ENCODE peak calls at places on chromosomes 5 and 9, in seven cellular contexts. R, P, Q, D, L, M and A are unnamed samples.

GRCh38 chr5:2125901-2126265 is 243.2 kb upstream of the IRX4 start:
- DNase-seq in Q (peak), P (no peak), L (no peak), M (no peak), D (no peak), R (no peak), A (peak)

GRCh38 chr9:99749641-99750040 is 72.0 kb upstream of the NR4A3 start:
- DNase-seq in D (no peak), P (no peak), Q (no peak), L (no peak), M (no peak), R (no peak), A (no peak)

GRCh38 chr9:114216081-114216480 is 60.7 kb downstream of the COL27A1 start:
- DNase-seq in Q (no peak), R (no peak), P (peak), D (peak), L (no peak), M (no peak), A (no peak)

GRCh38 chr5:93717162-93717561 is 24.2 kb downstream of the POU5F2 start:
- DNase-seq in P (no peak), D (peak), M (no peak), R (no peak), Q (no peak), L (no peak), A (no peak)

GRCh38 chr9:97558701-97559101 is 57.2 kb downstream of the TMOD1 start:
- DNase-seq in R (no peak), P (no peak), D (no peak), L (no peak), M (no peak), Q (peak), A (no peak)

GRCh38 chr9:39588056-39588814 is 232.8 kb downstream of the SPATA31A1 start:
- DNase-seq in M (no peak), Q (peak), P (no peak), D (no peak), L (no peak), R (no peak), A (no peak)

GRCh38 chr5:176501333-176501732 is 35.9 kb downstream of the RNF44 start:
- DNase-seq in M (no peak), Q (no peak), R (no peak), P (no peak), D (no peak), L (no peak), A (no peak)

GRCh38 chr5:21152611-21153010 is 1164.6 kb upstream of the CDH18 start:
- DNase-seq in Q (no peak), L (no peak), P (no peak), M (no peak), D (no peak), R (no peak), A (no peak)

GRCh38 chr5:77022511-77023417 is 7.4 kb upstream of the AGGF1 start:
- DNase-seq in D (no peak), R (no peak), L (no peak), Q (no peak), P (no peak), M (no peak), A (no peak)

GRCh38 chr5:143244000-143244736 is 159.3 kb downstream of the NR3C1 start:
- DNase-seq in M (peak), L (no peak), P (no peak), Q (peak), R (no peak), D (no peak), A (no peak)

GRCh38 chr9:92763721-92764380 is 782 bp downstream of the BICD2 start:
- DNase-seq in M (peak), D (peak), Q (peak), L (peak), R (no peak), P (no peak), A (no peak)

GRCh38 chr5:141564216-141564692 is 54.5 kb downstream of the DIAPH1 start:
- DNase-seq in L (peak), M (peak), Q (no peak), D (peak), R (peak), P (no peak), A (no peak)

GRCh38 chr9:111966851-111967250 is 70.2 kb downstream of the UGCG start:
- DNase-seq in D (no peak), L (no peak), P (no peak), R (no peak), Q (no peak), M (no peak), A (no peak)

GRCh38 chr5:145983461-145983860 is 47.1 kb downstream of the SH3RF2 start:
- DNase-seq in M (no peak), D (no peak), L (no peak), R (no peak), Q (no peak), P (no peak), A (no peak)

GRCh38 chr5:93236807-93237421 is 344.1 kb downstream of the NR2F1-AS1 start:
- DNase-seq in P (no peak), R (no peak), M (no peak), D (no peak), Q (no peak), L (no peak), A (no peak)

GRCh38 chr9:130949188-130950038 is 10.4 kb upstream of the FIBCD1 start:
- DNase-seq in R (no peak), L (no peak), P (no peak), Q (no peak), M (no peak), D (no peak), A (no peak)

GRCh38 chr9:117114768-117115167 is 300.1 kb downstream of the ASTN2 start:
- DNase-seq in L (peak), Q (no peak), P (no peak), M (no peak), R (no peak), D (no peak), A (no peak)

GRCh38 chr9:132040808-132041207 is 38.9 kb downstream of the MED27 start:
- DNase-seq in P (no peak), L (no peak), Q (no peak), D (peak), M (no peak), R (no peak), A (no peak)

GRCh38 chr5:78997090-78997489 is 12.0 kb upstream of the ARSB start:
- DNase-seq in P (no peak), Q (no peak), L (no peak), D (no peak), R (no peak), M (no peak), A (no peak)

GRCh38 chr9:78676623-78677022 is 379.7 kb downstream of the PSAT1 start:
- DNase-seq in R (no peak), L (no peak), Q (no peak), M (no peak), P (no peak), D (no peak), A (no peak)

GRCh38 chr5:149024477-149024876 is 38.4 kb downstream of the SH3TC2 start:
- DNase-seq in L (no peak), R (no peak), P (no peak), M (no peak), Q (no peak), D (no peak), A (no peak)

GRCh38 chr5:176870110-176870591 is 29.0 kb downstream of the HK3 start:
- DNase-seq in P (no peak), D (peak), M (peak), R (no peak), Q (no peak), L (peak), A (no peak)

GRCh38 chr5:128084228-128085167 is 932 bp downstream of the SLC12A2 start:
- DNase-seq in M (peak), Q (peak), P (peak), L (peak), D (peak), R (peak), A (peak)

GRCh38 chr5:139156814-139157213 is 41.4 kb downstream of the SIL1 start:
- DNase-seq in Q (no peak), L (no peak), P (no peak), D (no peak), R (no peak), M (no peak), A (no peak)

GRCh38 chr5:65837139-65837538 is 89.2 kb upstream of the ERBIN start:
- DNase-seq in P (no peak), R (no peak), L (no peak), D (no peak), M (no peak), Q (no peak), A (no peak)

GRCh38 chr5:110478899-110479298 is 247.6 kb downstream of the TMEM232 start:
- DNase-seq in Q (no peak), M (no peak), P (no peak), D (no peak), R (no peak), L (no peak), A (no peak)

GRCh38 chr9:81686614-81687520 is 2.5 kb downstream of the TLE1 start:
- DNase-seq in D (peak), M (peak), L (peak), Q (peak), P (peak), R (no peak), A (peak)

GRCh38 chr9:129176786-129177442 is 1.1 kb downstream of the IER5L start:
- DNase-seq in D (peak), P (no peak), L (peak), R (no peak), M (no peak), Q (no peak), A (no peak)

GRCh38 chr5:93600409-93601052 is 17.5 kb downstream of the NR2F1 start:
- DNase-seq in M (no peak), D (no peak), P (no peak), Q (no peak), L (no peak), R (no peak), A (no peak)

GRCh38 chr5:4199036-4199435 is 603.4 kb downstream of the IRX1 start:
- DNase-seq in D (no peak), Q (no peak), L (no peak), R (no peak), P (no peak), M (no peak), A (no peak)

GRCh38 chr5:137497396-137498290 is 1.5 kb downstream of the SPOCK1 start:
- DNase-seq in L (peak), P (no peak), Q (peak), D (no peak), M (no peak), R (no peak), A (no peak)
- TF ChIP-seq CTCF in L (no peak), P (no peak), Q (no peak), D (no peak), M (no peak), R (no peak), A (no peak)

DNA sequence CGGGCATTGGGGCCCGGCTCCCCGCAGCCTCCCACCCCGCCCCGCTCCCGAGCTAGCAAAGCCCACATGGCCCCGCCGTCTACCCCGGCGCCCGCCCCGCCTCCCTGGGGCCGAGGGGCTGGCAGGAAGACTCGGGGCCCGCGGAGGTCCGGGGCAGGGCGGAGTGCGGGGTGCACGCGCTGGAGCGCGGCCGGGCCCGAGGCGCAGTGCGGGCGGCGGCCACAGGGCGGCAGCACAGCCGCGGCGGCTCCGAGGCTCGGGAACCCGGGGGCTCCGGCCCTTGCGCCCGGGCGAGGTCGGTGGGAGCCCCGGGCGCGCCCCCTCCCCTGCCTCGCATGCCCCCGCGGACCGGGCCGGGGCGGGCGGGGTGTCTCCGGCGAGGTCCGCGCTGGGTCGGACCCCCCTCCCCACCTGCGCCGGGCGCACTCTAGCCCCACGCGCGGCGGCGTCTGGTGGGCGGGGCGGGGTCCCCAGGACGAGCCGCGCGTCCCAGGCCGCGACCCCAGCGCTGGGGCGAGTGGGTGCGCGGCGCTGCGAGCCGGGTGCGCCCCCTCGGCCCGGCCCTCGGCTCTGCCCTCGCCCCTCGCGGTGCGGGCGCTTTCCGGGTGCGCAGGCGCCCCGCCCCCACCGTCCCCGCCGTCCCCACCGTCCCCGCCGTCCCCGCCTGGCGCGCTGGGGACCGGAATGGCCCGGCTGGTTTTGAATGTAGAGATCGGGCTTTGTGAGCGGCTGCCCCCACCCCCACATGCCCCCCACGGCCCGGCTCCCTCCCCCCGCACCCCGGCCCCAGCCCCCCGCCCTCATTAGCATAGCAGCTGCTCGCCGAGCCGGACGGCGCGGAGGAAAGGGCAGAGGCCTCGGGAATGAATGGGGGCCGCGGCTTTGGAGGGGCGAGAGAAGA is 6.5 kb downstream of the NRARP start:
- DNase-seq in D (peak), P (no peak), Q (no peak), M (no peak), R (peak), L (peak), A (no peak)
- TF ChIP-seq CTCF in D (peak), P (peak), Q (no peak), M (peak), R (peak), L (peak), A (peak)

GRCh38 chr5:9895305-9895650 is 265.1 kb upstream of the TAS2R1 start:
- DNase-seq in P (no peak), Q (no peak), R (no peak), D (no peak), L (peak), M (no peak), A (no peak)

GRCh38 chr5:9903806-9904205 is 273.7 kb upstream of the TAS2R1 start:
- DNase-seq in R (no peak), M (no peak), D (peak), P (no peak), L (no peak), Q (no peak), A (no peak)

GRCh38 chr5:9892696-9893095 is 262.5 kb upstream of the TAS2R1 start:
- DNase-seq in Q (no peak), M (no peak), P (no peak), L (no peak), R (no peak), D (no peak), A (no peak)

GRCh38 chr5:9894571-9895304 is 264.6 kb upstream of the TAS2R1 start:
- DNase-seq in Q (no peak), P (no peak), M (no peak), L (no peak), D (no peak), R (no peak), A (no peak)

GRCh38 chr5:9898319-9898718 is 268.2 kb upstream of the TAS2R1 start:
- DNase-seq in P (no peak), Q (no peak), M (peak), R (no peak), D (peak), L (peak), A (no peak)
- TF ChIP-seq CTCF in P (peak), Q (no peak), M (no peak), R (no peak), D (peak), L (peak), A (peak)

GRCh38 chr5:171806976-171807823 is 21.6 kb downstream of the SMIM23 start:
- DNase-seq in P (no peak), D (no peak), R (no peak), L (no peak), M (no peak), Q (no peak), A (no peak)

GRCh38 chr5:171813270-171813669 is 27.7 kb downstream of the SMIM23 start:
- DNase-seq in Q (no peak), M (no peak), D (no peak), P (no peak), L (no peak), R (no peak), A (no peak)

GRCh38 chr5:171808951-171809350 is 23.3 kb downstream of the SMIM23 start:
- DNase-seq in M (no peak), P (no peak), L (no peak), Q (no peak), R (no peak), D (no peak), A (no peak)

GRCh38 chr5:171808453-171808852 is 22.8 kb downstream of the SMIM23 start:
- DNase-seq in M (no peak), R (no peak), P (no peak), Q (no peak), D (no peak), L (no peak), A (no peak)

DNA sequence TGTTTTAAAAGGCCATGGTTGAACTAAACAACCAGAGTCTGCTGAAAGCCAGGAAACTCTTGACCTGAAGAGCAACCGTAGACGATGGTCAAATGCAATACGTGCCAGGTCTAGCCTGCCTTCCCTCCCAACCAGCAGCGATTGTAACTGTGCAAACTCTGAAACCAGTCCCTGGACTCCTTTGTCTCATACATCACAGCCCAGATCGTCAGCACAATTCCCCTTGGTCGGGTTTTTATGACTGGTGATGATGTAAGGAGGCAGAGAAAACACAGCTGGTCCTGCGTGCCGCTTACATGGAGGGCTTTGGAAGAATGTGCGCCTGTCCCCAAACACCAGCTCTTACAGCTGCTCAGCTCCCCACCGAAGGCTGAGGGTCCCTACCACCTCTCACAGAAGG is 24.6 kb downstream of the SMIM23 start:
- DNase-seq in L (no peak), P (no peak), M (no peak), Q (no peak), R (no peak), D (no peak), A (no peak)
- TF ChIP-seq CTCF in L (no peak), P (no peak), M (no peak), Q (no peak), R (no peak), D (no peak), A (no peak)

GRCh38 chr5:124410539-124410938 is 335.9 kb downstream of the ZNF608 start:
- DNase-seq in Q (no peak), R (no peak), L (no peak), M (no peak), D (no peak), P (no peak), A (no peak)

GRCh38 chr5:124408738-124409453 is 337.5 kb downstream of the ZNF608 start:
- DNase-seq in L (no peak), P (no peak), R (no peak), M (no peak), D (no peak), Q (no peak), A (no peak)

GRCh38 chr5:124414973-124415372 is 331.5 kb downstream of the ZNF608 start:
- DNase-seq in M (no peak), D (no peak), L (no peak), Q (no peak), R (no peak), P (no peak), A (no peak)

GRCh38 chr5:124411089-124411488 is 335.4 kb downstream of the ZNF608 start:
- DNase-seq in R (no peak), D (no peak), L (no peak), P (no peak), M (no peak), Q (no peak), A (no peak)
- TF ChIP-seq CTCF in R (no peak), D (peak), L (no peak), P (no peak), M (no peak), Q (no peak), A (peak)